ENCODE peak calls at places on chromosome 21, in four cellular contexts. J is GM12878, G is HepG2, O is K562. Q is an unnamed sample.

GRCh38 chr21:45406801-45407628 is 2.0 kb downstream of the COL18A1 start:
- DNase-seq in O (no peak), G (peak), J (no peak), Q (no peak)

GRCh38 chr21:16587141-16587570 is 857.4 kb downstream of the USP25 start:
- DNase-seq in O (no peak), G (peak), J (no peak), Q (peak)

GRCh38 chr21:35206141-35207125 is 157.3 kb upstream of the RUNX1 start:
- DNase-seq in O (peak), G (no peak), J (no peak), Q (no peak)

GRCh38 chr21:35043549-35043948 is 5.6 kb downstream of the RUNX1 start:
- DNase-seq in J (no peak), G (no peak), O (no peak), Q (no peak)

GRCh38 chr21:45537111-45537745 is 5.0 kb downstream of the SLC19A1 start:
- DNase-seq in O (no peak), J (no peak), G (no peak), Q (no peak)

GRCh38 chr21:45989355-45990048 is 7.9 kb downstream of the COL6A1 start:
- DNase-seq in O (no peak), J (no peak), G (no peak), Q (no peak)

GRCh38 chr21:34073749-34074282 is 438 bp downstream of the MRPS6 start:
- DNase-seq in O (peak), J (no peak), G (no peak), Q (peak)

GRCh38 chr21:46229133-46229922 is 754 bp upstream of the LSS start:
- DNase-seq in J (no peak), O (peak), G (peak), Q (peak)

GRCh38 chr21:29359718-29360117 is 61.0 kb downstream of the BACH1 start:
- DNase-seq in G (no peak), O (no peak), J (no peak), Q (no peak)

GRCh38 chr21:31161157-31161556 is 122.9 kb upstream of the KRTAP19-8 start:
- DNase-seq in G (no peak), O (no peak), J (no peak), Q (no peak)

GRCh38 chr21:34933609-34934345 is 115.3 kb downstream of the RUNX1 start:
- DNase-seq in G (no peak), O (no peak), J (no peak), Q (no peak)

GRCh38 chr21:20425856-20426255 is 572.4 kb upstream of the NCAM2 start:
- DNase-seq in O (no peak), G (no peak), J (no peak), Q (no peak)
- TF ChIP-seq FOXK2 in O (no peak), G (no peak), J (no peak), Q (no peak)

GRCh38 chr21:40054403-40054802 is 187.2 kb downstream of the PCP4 start:
- DNase-seq in O (no peak), G (no peak), J (no peak), Q (no peak)
- TF ChIP-seq TARDBP in O (no peak), G (no peak), J (no peak), Q (no peak)

DNA sequence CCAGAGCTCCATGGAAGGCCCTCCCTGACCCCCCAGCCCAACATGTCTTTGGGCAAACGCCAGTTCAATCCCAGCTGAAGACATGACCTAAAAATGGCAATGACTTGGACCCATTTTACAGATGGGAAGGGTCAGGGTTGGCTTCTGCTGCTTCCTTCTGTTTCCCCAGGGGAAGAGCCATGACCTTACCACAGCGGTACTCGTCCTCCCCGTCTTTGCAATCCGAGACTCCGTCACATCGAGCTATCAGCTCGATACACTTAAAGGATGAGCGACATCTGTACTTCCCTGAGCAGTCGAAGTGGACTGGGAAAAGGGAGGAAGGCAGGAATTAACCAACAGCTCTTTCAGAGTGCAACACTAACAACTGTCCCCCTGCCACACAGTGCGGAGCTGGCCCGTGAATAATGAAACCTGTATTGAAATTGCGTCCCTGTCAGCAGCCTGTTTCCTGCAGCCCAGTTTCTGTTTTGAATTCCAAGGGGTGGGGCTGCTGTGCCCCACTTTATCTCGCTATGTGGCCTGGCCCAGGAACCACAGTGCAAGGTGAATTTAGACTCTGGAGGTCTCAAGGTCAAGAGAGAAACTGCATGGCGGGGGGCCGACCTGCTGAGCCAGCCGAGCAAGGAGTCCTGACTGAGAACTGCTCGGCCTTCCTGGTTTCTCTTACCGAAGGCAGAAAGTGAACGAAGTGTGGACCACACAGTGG is 7.0 kb downstream of the TMPRSS3 start:
- DNase-seq in G (peak), O (peak), J (no peak), Q (no peak)
- TF ChIP-seq FOXK2 in G (no peak), O (no peak), J (no peak), Q (no peak)

GRCh38 chr21:32248616-32249550 is 30.0 kb downstream of the MIS18A start:
- DNase-seq in G (no peak), J (no peak), O (no peak), Q (no peak)
- TF ChIP-seq TARDBP in G (no peak), J (no peak), O (no peak), Q (no peak)

GRCh38 chr21:36513430-36513829 is 33.5 kb upstream of the CLDN14 start:
- DNase-seq in O (no peak), J (no peak), G (no peak), Q (no peak)
- TF ChIP-seq FOXK2 in O (no peak), J (no peak), G (no peak), Q (no peak)

GRCh38 chr21:43867332-43867703 is 2.3 kb downstream of the AGPAT3 start:
- DNase-seq in O (no peak), G (no peak), J (no peak), Q (no peak)

GRCh38 chr21:43871487-43871886 is 6.5 kb downstream of the AGPAT3 start:
- DNase-seq in O (no peak), G (no peak), J (no peak), Q (no peak)

GRCh38 chr21:43867936-43868335 is 2.9 kb downstream of the AGPAT3 start:
- DNase-seq in G (peak), O (no peak), J (no peak), Q (no peak)

GRCh38 chr21:43868461-43868860 is 3.4 kb downstream of the AGPAT3 start:
- DNase-seq in G (no peak), O (no peak), J (no peak), Q (no peak)

DNA sequence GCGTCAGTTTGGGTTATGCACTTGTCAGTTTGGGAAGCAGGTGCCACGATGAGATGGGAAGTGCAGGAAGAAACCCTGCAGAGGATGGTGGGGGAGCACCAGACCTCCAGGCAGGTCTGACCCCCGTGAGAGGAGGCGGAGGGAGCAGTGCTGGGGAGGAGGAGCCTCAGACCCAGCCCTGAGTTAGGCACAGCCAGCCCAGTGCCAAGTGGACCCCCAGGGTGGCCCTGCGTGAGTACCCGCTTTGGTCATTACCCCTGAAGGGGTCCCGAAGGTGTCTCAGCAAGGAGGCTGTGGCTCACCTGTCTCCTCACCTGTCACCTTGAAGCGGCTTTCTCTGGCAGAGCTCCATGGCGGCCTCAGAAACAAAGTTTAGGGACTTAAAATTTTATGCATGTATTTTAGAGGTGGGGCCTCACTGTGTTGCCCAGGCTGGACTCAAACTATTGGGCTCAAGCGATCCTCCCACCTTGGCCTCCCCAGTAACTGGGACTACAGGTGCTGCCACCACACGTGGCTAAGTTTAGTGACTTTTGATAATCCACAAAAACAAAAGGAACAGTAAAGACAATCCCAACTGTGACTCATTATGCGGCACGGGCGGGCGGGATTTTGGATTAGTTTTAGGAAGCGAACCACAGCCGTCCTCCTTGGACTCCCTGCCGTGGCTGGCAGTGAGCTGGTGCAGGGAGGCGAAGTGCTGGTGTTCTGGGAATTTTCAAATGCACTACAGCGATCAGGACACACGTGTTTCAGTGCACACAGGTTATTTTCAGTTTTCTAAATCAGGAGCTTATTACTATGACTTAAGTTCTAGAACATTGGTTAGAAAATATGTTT is 4.7 kb downstream of the AGPAT3 start:
- DNase-seq in J (no peak), O (no peak), G (no peak), Q (no peak)
- TF ChIP-seq TARDBP in J (no peak), O (no peak), G (no peak), Q (no peak)

GRCh38 chr21:42330380-42331336 is 15.4 kb upstream of the TFF3 start:
- DNase-seq in G (no peak), O (no peak), J (no peak), Q (no peak)
- TF ChIP-seq FOXK2 in G (no peak), O (no peak), J (no peak), Q (no peak)

DNA sequence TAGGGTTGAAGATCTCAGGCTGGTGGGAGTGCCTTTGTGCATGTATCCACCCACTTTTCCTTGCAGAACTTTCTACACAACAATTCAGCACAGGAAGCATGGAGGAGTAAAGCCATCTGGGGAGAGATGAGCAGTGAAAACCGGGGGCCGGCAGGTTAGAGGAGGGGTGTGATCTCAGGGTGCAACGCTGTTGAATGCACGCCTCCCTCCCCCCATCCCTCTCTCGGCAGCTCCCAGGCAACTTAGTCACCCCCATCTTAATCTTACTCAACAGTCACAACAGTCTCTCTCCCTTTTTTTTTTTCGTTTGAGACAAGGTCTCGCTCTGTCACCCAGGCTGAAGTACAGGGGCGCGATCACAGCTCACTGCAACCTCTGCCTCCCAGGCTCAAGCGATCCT is 16.6 kb upstream of the ABCG1 start:
- DNase-seq in G (no peak), J (no peak), O (no peak), Q (no peak)
- TF ChIP-seq TARDBP in G (no peak), J (no peak), O (no peak), Q (no peak)

GRCh38 chr21:26849428-26850115 is 4.4 kb upstream of the ADAMTS1 start:
- DNase-seq in G (peak), J (no peak), O (peak), Q (no peak)
- TF ChIP-seq FOXK2 in G (no peak), J (no peak), O (no peak), Q (no peak)